ENCODE peak calls at places on chromosomes 11 and 22, in four cellular contexts. J is AG04449, S is HFF-Myc, C is PC-3. E is an unnamed sample.

GRCh38 chr11:129618046-129618569 is 197.5 kb upstream of the TMEM45B start:
- DNase-seq in J (no peak), C (no peak), S (no peak), E (no peak)

GRCh38 chr11:10604340-10604748 is 35.9 kb upstream of the LYVE1 start:
- DNase-seq in J (no peak), S (no peak), C (no peak), E (no peak)

GRCh38 chr11:34318111-34319037 is 39.4 kb downstream of the ABTB2 start:
- DNase-seq in C (peak; percentile 83), J (no peak), S (no peak), E (no peak)

GRCh38 chr11:7160814-7161489 is 72.2 kb downstream of the RBMXL2 start:
- DNase-seq in S (no peak), C (no peak), J (no peak), E (no peak)

GRCh38 chr11:10528121-10528520 is 12.9 kb downstream of the RNF141 start:
- DNase-seq in J (no peak), S (no peak), C (no peak), E (no peak)

GRCh38 chr11:47154738-47155570 is 21.7 kb downstream of the ARFGAP2 start:
- DNase-seq in C (no peak), J (no peak), S (no peak), E (no peak)

GRCh38 chr11:35418847-35419712 is at the start of gene SLC1A2:
- DNase-seq in C (no peak), S (no peak), J (no peak), E (no peak)

GRCh38 chr11:74306440-74307175 is 4.8 kb downstream of the P4HA3 start:
- DNase-seq in J (no peak), S (no peak), C (no peak), E (no peak)

GRCh38 chr11:86207413-86207812 is 37.1 kb upstream of the EED start:
- DNase-seq in S (no peak), C (no peak), J (no peak), E (no peak)

GRCh38 chr22:30275625-30276024 is 9.0 kb upstream of the OSM start:
- DNase-seq in J (no peak), S (no peak), C (no peak), E (no peak)

GRCh38 chr22:41762980-41763779 is 37.3 kb upstream of the CCDC134 start:
- DNase-seq in C (peak; percentile 5), S (no peak), J (no peak), E (no peak)

GRCh38 chr11:69691449-69691848 is 12.4 kb downstream of the FGF19 start:
- DNase-seq in S (no peak), J (no peak), C (no peak), E (no peak)

GRCh38 chr11:115764172-115764571 is 260.0 kb upstream of the CADM1 start:
- DNase-seq in C (no peak), J (no peak), S (no peak), E (no peak)

GRCh38 chr22:26718905-26719304 is 61.5 kb downstream of the MIAT start:
- DNase-seq in C (peak; percentile 23), J (peak; percentile 92), S (peak; percentile 77), E (no peak)

GRCh38 chr11:46661836-46662235 is 38.6 kb downstream of the ARHGAP1 start:
- DNase-seq in J (no peak), S (no peak), C (no peak), E (no peak)

GRCh38 chr22:27842236-27842993 is 40.9 kb upstream of the MN1 start:
- DNase-seq in J (no peak), C (no peak), S (no peak), E (no peak)

GRCh38 chr11:35541621-35542375 is 16.4 kb upstream of the PAMR1 start:
- DNase-seq in J (peak; percentile 85), S (no peak), C (no peak), E (no peak)

GRCh38 chr11:120524536-120525085 is 13.1 kb downstream of the GRIK4 start:
- DNase-seq in J (no peak), C (no peak), S (no peak), E (peak; percentile 14)

GRCh38 chr11:45985212-45985611 is 62.8 kb downstream of the LARGE2 start:
- DNase-seq in S (no peak), C (no peak), J (no peak), E (no peak)

GRCh38 chr11:110337570-110338193 is 41.3 kb upstream of the RDX start:
- DNase-seq in S (no peak), C (peak; percentile 87), J (no peak), E (no peak)

GRCh38 chr11:126945319-126945718 is 55.3 kb downstream of the KIRREL3 start:
- DNase-seq in C (no peak), S (no peak), J (no peak), E (no peak)

GRCh38 chr11:69213964-69214363 is 58.2 kb downstream of the SMIM38 start:
- DNase-seq in S (no peak), C (no peak), J (no peak), E (no peak)

GRCh38 chr11:104402812-104403521 is 239.0 kb upstream of the PDGFD start:
- DNase-seq in J (no peak), S (no peak), C (no peak), E (no peak)

GRCh38 chr11:112734207-112734606 is 227.0 kb upstream of the NCAM1 start:
- DNase-seq in C (peak; percentile 22), J (no peak), S (no peak), E (no peak)

GRCh38 chr11:32043737-32044515 is 46.9 kb upstream of the RCN1 start:
- DNase-seq in S (no peak), J (no peak), C (no peak), E (no peak)

GRCh38 chr11:93194673-93195291 is 3.0 kb downstream of the SLC36A4 start:
- DNase-seq in S (no peak), C (no peak), J (no peak), E (no peak)

GRCh38 chr11:85595285-85595884 is 31.8 kb downstream of the DLG2 start:
- DNase-seq in S (peak; percentile 19), J (no peak), C (peak; percentile 74), E (no peak)

GRCh38 chr11:70233511-70233919 is 30.4 kb downstream of the FADD start:
- DNase-seq in C (peak; percentile 100), S (no peak), J (peak; percentile 29), E (no peak)

GRCh38 chr11:316031-316701 is 2.3 kb downstream of the IFITM1 start:
- DNase-seq in C (no peak), S (no peak), J (no peak), E (no peak)

GRCh38 chr11:125412177-125412496 is 83.9 kb downstream of the FEZ1 start:
- DNase-seq in J (no peak), S (no peak), C (no peak), E (no peak)

GRCh38 chr11:63599211-63600122 is 14.8 kb downstream of the PLAAT3 start:
- DNase-seq in S (no peak), J (peak; percentile 81), C (peak; percentile 46), E (no peak)

GRCh38 chr11:444397-445144 is 2.8 kb upstream of the ANO9 start:
- DNase-seq in C (peak; percentile 52), S (no peak), J (no peak), E (no peak)

GRCh38 chr22:43885319-43885671 is 6.5 kb downstream of the PNPLA5 start:
- DNase-seq in J (no peak), S (no peak), C (no peak), E (no peak)

GRCh38 chr22:33859311-33859710 is 61.0 kb downstream of the LARGE1 start:
- DNase-seq in J (no peak), S (no peak), C (no peak), E (no peak)

GRCh38 chr22:19958083-19959042 is 16.7 kb upstream of the TXNRD2 start:
- DNase-seq in C (no peak), J (no peak), S (no peak), E (no peak)

GRCh38 chr22:19959043-19959586 is 17.5 kb upstream of the TXNRD2 start:
- DNase-seq in C (no peak), S (no peak), J (no peak), E (no peak)

GRCh38 chr22:19959587-19960490 is 18.2 kb upstream of the TXNRD2 start:
- DNase-seq in J (no peak), C (no peak), S (no peak), E (no peak)

GRCh38 chr22:19955241-19956128 is 13.9 kb upstream of the TXNRD2 start:
- DNase-seq in S (no peak), J (no peak), C (no peak), E (no peak)

DNA sequence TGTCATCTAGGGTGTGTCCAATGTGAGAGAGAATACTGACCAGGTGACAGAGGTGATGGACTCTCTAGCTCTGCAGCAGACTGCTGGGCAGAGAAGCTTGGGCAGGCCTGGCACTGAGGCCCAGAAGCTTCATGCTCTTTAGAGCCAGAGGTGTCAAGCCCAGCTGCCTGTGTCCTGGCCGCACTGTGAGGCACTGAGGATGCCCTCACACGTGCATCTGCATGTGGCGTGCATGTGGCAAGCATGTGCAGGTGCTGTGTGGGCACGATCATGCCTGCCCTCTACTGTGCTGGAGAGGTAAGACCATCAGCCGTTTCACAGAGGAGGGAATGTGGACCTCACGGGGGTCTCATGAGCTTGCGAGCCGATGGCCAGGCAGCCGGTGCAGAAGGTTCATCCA is 15.8 kb upstream of the TXNRD2 start:
- DNase-seq in S (no peak), C (no peak), J (no peak), E (no peak)
- TF ChIP-seq CTCF in S (peak; percentile 12), C (no peak), J (no peak), E (no peak)

GRCh38 chr11:79440451-79441158 is at the start of gene TENM4:
- DNase-seq in J (peak; percentile 40), S (no peak), C (peak; percentile 16), E (peak; percentile 45)
- TF ChIP-seq CTCF in J (peak; percentile 21), S (no peak), C (no peak), E (no peak)

GRCh38 chr11:102117472-102118113 is 7.3 kb downstream of the YAP1 start:
- DNase-seq in C (peak; percentile 75), S (no peak), J (no peak), E (no peak)

GRCh38 chr11:102121329-102121728 is 11.1 kb downstream of the YAP1 start:
- DNase-seq in J (no peak), S (no peak), C (no peak), E (no peak)

GRCh38 chr11:102120006-102120405 is 9.8 kb downstream of the YAP1 start:
- DNase-seq in S (no peak), C (peak; percentile 78), J (no peak), E (no peak)

GRCh38 chr11:102118937-102119336 is 8.7 kb downstream of the YAP1 start:
- DNase-seq in J (no peak), S (no peak), C (no peak), E (no peak)

DNA sequence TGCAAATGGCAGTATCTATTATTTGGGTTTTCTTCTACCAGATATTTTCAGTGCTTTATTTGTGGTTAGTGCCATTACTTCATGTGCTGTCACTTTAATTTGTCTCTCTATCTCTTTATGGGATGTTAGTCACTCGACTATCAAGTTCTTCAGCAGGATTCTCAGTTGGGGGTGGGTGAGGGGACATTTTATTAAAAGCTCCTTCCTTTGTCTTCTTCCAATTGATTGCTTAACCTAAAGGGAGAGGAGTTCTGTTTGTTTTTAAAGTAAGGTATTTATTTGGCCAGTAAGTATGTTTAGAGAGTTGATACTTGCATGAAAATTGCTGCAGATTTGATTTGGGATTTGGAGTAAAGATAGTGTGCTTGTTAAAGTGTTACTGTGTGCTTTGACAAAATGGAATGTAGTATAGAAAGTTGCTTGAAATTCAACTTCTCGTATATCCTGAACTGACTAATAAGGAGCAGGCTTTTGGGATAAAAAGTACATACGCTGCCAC is 10.2 kb downstream of the YAP1 start:
- DNase-seq in J (no peak), C (peak; percentile 96), S (no peak), E (no peak)
- TF ChIP-seq CTCF in J (no peak), C (peak; percentile 39), S (no peak), E (no peak)

GRCh38 chr22:39212721-39213376 is 31.9 kb downstream of the PDGFB start:
- DNase-seq in S (no peak), C (peak; percentile 78), J (no peak), E (no peak)
- TF ChIP-seq CTCF in S (peak; percentile 6), C (peak; percentile 13), J (no peak), E (no peak)

GRCh38 chr22:21713428-21714058 is 22.1 kb downstream of the YPEL1 start:
- DNase-seq in S (no peak), J (no peak), C (peak; percentile 59), E (no peak)
- TF ChIP-seq CTCF in S (no peak), J (no peak), C (no peak), E (peak; percentile 29)